ENCODE peak calls at places on chromosomes 2 and 18, in eight cellular contexts. One of them, this sample, is unnamed.

GRCh38 chr2:234953116-234954031 is 1.6 kb downstream of the SH3BP4 start:
- DNase-seq in fibroblast of lung: no peak
- DNase-seq in colonic mucosa: no peak
- DNase-seq in testis: peak
- DNase-seq in heart left ventricle: no peak
- DNase-seq in PC-9: peak
- DNase-seq in heart right ventricle: no peak
- DNase-seq in PC-3: peak
- DNase-seq in this sample: no peak

GRCh38 chr2:45013229-45014015 is 4.2 kb upstream of the SIX2 start:
- DNase-seq in fibroblast of lung: no peak
- DNase-seq in colonic mucosa: no peak
- DNase-seq in testis: no peak
- DNase-seq in heart left ventricle: no peak
- DNase-seq in PC-9: no peak
- DNase-seq in heart right ventricle: no peak
- DNase-seq in PC-3: no peak
- DNase-seq in this sample: no peak

GRCh38 chr2:119756837-119757236 is 2.9 kb upstream of the PTPN4 start:
- DNase-seq in fibroblast of lung: peak
- DNase-seq in colonic mucosa: peak
- DNase-seq in testis: peak
- DNase-seq in heart left ventricle: peak
- DNase-seq in PC-9: no peak
- DNase-seq in heart right ventricle: peak
- DNase-seq in PC-3: peak
- DNase-seq in this sample: peak

GRCh38 chr2:119826370-119826961 is 66.7 kb downstream of the PTPN4 start:
- DNase-seq in fibroblast of lung: peak
- DNase-seq in colonic mucosa: no peak
- DNase-seq in testis: no peak
- DNase-seq in heart left ventricle: no peak
- DNase-seq in PC-9: no peak
- DNase-seq in heart right ventricle: no peak
- DNase-seq in PC-3: peak
- DNase-seq in this sample: peak

GRCh38 chr2:183490930-183491329 is 366.7 kb downstream of the NUP35 start:
- DNase-seq in fibroblast of lung: peak
- DNase-seq in colonic mucosa: no peak
- DNase-seq in testis: peak
- DNase-seq in heart left ventricle: peak
- DNase-seq in PC-9: no peak
- DNase-seq in heart right ventricle: no peak
- DNase-seq in PC-3: peak
- DNase-seq in this sample: no peak

GRCh38 chr2:222842517-222843174 is 18.2 kb upstream of the ACSL3 start:
- DNase-seq in fibroblast of lung: peak
- DNase-seq in colonic mucosa: no peak
- DNase-seq in testis: no peak
- DNase-seq in heart left ventricle: no peak
- DNase-seq in PC-9: no peak
- DNase-seq in heart right ventricle: no peak
- DNase-seq in PC-3: peak
- DNase-seq in this sample: no peak

GRCh38 chr2:25215948-25216679 is 47.7 kb upstream of the POMC start:
- DNase-seq in fibroblast of lung: peak
- DNase-seq in colonic mucosa: peak
- DNase-seq in testis: peak
- DNase-seq in heart left ventricle: peak
- DNase-seq in PC-9: no peak
- DNase-seq in heart right ventricle: peak
- DNase-seq in PC-3: no peak
- DNase-seq in this sample: peak

GRCh38 chr2:207149253-207150213 is 16.2 kb downstream of the KLF7 start:
- DNase-seq in fibroblast of lung: no peak
- DNase-seq in colonic mucosa: no peak
- DNase-seq in testis: no peak
- DNase-seq in heart left ventricle: peak
- DNase-seq in PC-9: no peak
- DNase-seq in heart right ventricle: no peak
- DNase-seq in PC-3: no peak
- DNase-seq in this sample: no peak

GRCh38 chr2:181005326-181005655 is 24.9 kb downstream of the UBE2E3 start:
- DNase-seq in fibroblast of lung: no peak
- DNase-seq in colonic mucosa: no peak
- DNase-seq in testis: no peak
- DNase-seq in heart left ventricle: no peak
- DNase-seq in PC-9: no peak
- DNase-seq in heart right ventricle: no peak
- DNase-seq in PC-3: no peak
- DNase-seq in this sample: no peak

GRCh38 chr2:101806123-101806522 is 108.6 kb downstream of the MAP4K4 start:
- DNase-seq in fibroblast of lung: no peak
- DNase-seq in colonic mucosa: no peak
- DNase-seq in testis: no peak
- DNase-seq in heart left ventricle: no peak
- DNase-seq in PC-9: peak
- DNase-seq in heart right ventricle: no peak
- DNase-seq in PC-3: peak
- DNase-seq in this sample: no peak

GRCh38 chr2:60533114-60534033 is 20.1 kb downstream of the BCL11A start:
- DNase-seq in fibroblast of lung: peak
- DNase-seq in colonic mucosa: no peak
- DNase-seq in testis: no peak
- DNase-seq in heart left ventricle: no peak
- DNase-seq in PC-9: no peak
- DNase-seq in heart right ventricle: no peak
- DNase-seq in PC-3: peak
- DNase-seq in this sample: peak

GRCh38 chr2:119252186-119253113 is 28.8 kb downstream of the STEAP3 start:
- DNase-seq in fibroblast of lung: peak
- DNase-seq in colonic mucosa: no peak
- DNase-seq in testis: no peak
- DNase-seq in heart left ventricle: no peak
- DNase-seq in PC-9: peak
- DNase-seq in heart right ventricle: no peak
- DNase-seq in PC-3: peak
- DNase-seq in this sample: peak

GRCh38 chr18:70442933-70443332 is 154.1 kb downstream of the SOCS6 start:
- DNase-seq in fibroblast of lung: peak
- DNase-seq in colonic mucosa: no peak
- DNase-seq in testis: no peak
- DNase-seq in heart left ventricle: no peak
- DNase-seq in PC-9: no peak
- DNase-seq in heart right ventricle: no peak
- DNase-seq in PC-3: peak
- DNase-seq in this sample: no peak

GRCh38 chr2:63056309-63057065 is 5.9 kb downstream of the OTX1 start:
- DNase-seq in fibroblast of lung: no peak
- DNase-seq in colonic mucosa: peak
- DNase-seq in testis: no peak
- DNase-seq in heart left ventricle: peak
- DNase-seq in PC-9: no peak
- DNase-seq in heart right ventricle: no peak
- DNase-seq in PC-3: no peak
- DNase-seq in this sample: peak

GRCh38 chr2:7379799-7380198 is 462.6 kb downstream of the RNF144A start:
- DNase-seq in fibroblast of lung: no peak
- DNase-seq in colonic mucosa: peak
- DNase-seq in testis: no peak
- DNase-seq in heart left ventricle: no peak
- DNase-seq in PC-9: no peak
- DNase-seq in heart right ventricle: no peak
- DNase-seq in PC-3: no peak
- DNase-seq in this sample: no peak

GRCh38 chr2:164960159-164960558 is 4.8 kb upstream of the SLC38A11 start:
- DNase-seq in fibroblast of lung: no peak
- DNase-seq in colonic mucosa: no peak
- DNase-seq in testis: no peak
- DNase-seq in heart left ventricle: no peak
- DNase-seq in PC-9: no peak
- DNase-seq in heart right ventricle: no peak
- DNase-seq in PC-3: no peak
- DNase-seq in this sample: no peak

GRCh38 chr2:157492189-157492773 is 48.4 kb upstream of the CYTIP start:
- DNase-seq in fibroblast of lung: peak
- DNase-seq in colonic mucosa: peak
- DNase-seq in testis: peak
- DNase-seq in heart left ventricle: peak
- DNase-seq in PC-9: peak
- DNase-seq in heart right ventricle: peak
- DNase-seq in PC-3: peak
- DNase-seq in this sample: peak

GRCh38 chr2:172580544-172580943 is 24.7 kb downstream of the PDK1 start:
- DNase-seq in fibroblast of lung: no peak
- DNase-seq in colonic mucosa: no peak
- DNase-seq in testis: no peak
- DNase-seq in heart left ventricle: no peak
- DNase-seq in PC-9: no peak
- DNase-seq in heart right ventricle: no peak
- DNase-seq in PC-3: no peak
- DNase-seq in this sample: no peak

GRCh38 chr2:240876475-240877251 is 8.0 kb downstream of the AGXT start:
- DNase-seq in fibroblast of lung: no peak
- DNase-seq in colonic mucosa: peak
- DNase-seq in testis: no peak
- DNase-seq in heart left ventricle: no peak
- DNase-seq in PC-9: no peak
- DNase-seq in heart right ventricle: no peak
- DNase-seq in PC-3: no peak
- DNase-seq in this sample: no peak

GRCh38 chr18:4024702-4025101 is 430.4 kb downstream of the DLGAP1 start:
- DNase-seq in fibroblast of lung: no peak
- DNase-seq in colonic mucosa: no peak
- DNase-seq in testis: no peak
- DNase-seq in heart left ventricle: no peak
- DNase-seq in PC-9: no peak
- DNase-seq in heart right ventricle: no peak
- DNase-seq in PC-3: no peak
- DNase-seq in this sample: no peak

GRCh38 chr18:63099026-63099840 is 220.3 kb downstream of the BCL2 start:
- DNase-seq in fibroblast of lung: no peak
- DNase-seq in colonic mucosa: no peak
- DNase-seq in testis: no peak
- DNase-seq in heart left ventricle: no peak
- DNase-seq in PC-9: no peak
- DNase-seq in heart right ventricle: no peak
- DNase-seq in PC-3: no peak
- DNase-seq in this sample: no peak
- H3K4me3 ChIP-seq in fibroblast of lung: no peak
- H3K4me3 ChIP-seq in colonic mucosa: no peak
- H3K4me3 ChIP-seq in testis: no peak
- H3K4me3 ChIP-seq in heart left ventricle: no peak
- H3K4me3 ChIP-seq in PC-9: no peak
- H3K4me3 ChIP-seq in heart right ventricle: no peak
- H3K4me3 ChIP-seq in PC-3: no peak
- H3K4me3 ChIP-seq in this sample: no peak

GRCh38 chr18:2906522-2907458 is 60.0 kb downstream of the EMILIN2 start:
- DNase-seq in fibroblast of lung: no peak
- DNase-seq in colonic mucosa: peak
- DNase-seq in testis: peak
- DNase-seq in heart left ventricle: peak
- DNase-seq in PC-9: peak
- DNase-seq in heart right ventricle: peak
- DNase-seq in PC-3: peak
- DNase-seq in this sample: peak
- TF ChIP-seq CTCF in fibroblast of lung: peak
- TF ChIP-seq CTCF in colonic mucosa: no peak
- TF ChIP-seq CTCF in testis: no peak
- TF ChIP-seq CTCF in heart left ventricle: peak
- TF ChIP-seq CTCF in PC-9: no peak
- TF ChIP-seq CTCF in heart right ventricle: no peak
- TF ChIP-seq CTCF in PC-3: no peak
- TF ChIP-seq CTCF in this sample: no peak

GRCh38 chr18:34224423-34225217 is at the start of gene NOL4:
- DNase-seq in fibroblast of lung: no peak
- DNase-seq in colonic mucosa: peak
- DNase-seq in testis: peak
- DNase-seq in heart left ventricle: peak
- DNase-seq in PC-9: no peak
- DNase-seq in heart right ventricle: peak
- DNase-seq in PC-3: peak
- DNase-seq in this sample: no peak
- H3K4me3 ChIP-seq in fibroblast of lung: peak
- H3K4me3 ChIP-seq in colonic mucosa: peak
- H3K4me3 ChIP-seq in testis: peak
- H3K4me3 ChIP-seq in heart left ventricle: peak
- H3K4me3 ChIP-seq in PC-9: peak
- H3K4me3 ChIP-seq in heart right ventricle: peak
- H3K4me3 ChIP-seq in PC-3: peak
- H3K4me3 ChIP-seq in this sample: peak

GRCh38 chr18:78660311-78660710 is 319.3 kb upstream of the SALL3 start:
- DNase-seq in fibroblast of lung: no peak
- DNase-seq in colonic mucosa: no peak
- DNase-seq in testis: no peak
- DNase-seq in heart left ventricle: no peak
- DNase-seq in PC-9: no peak
- DNase-seq in heart right ventricle: no peak
- DNase-seq in PC-3: no peak
- DNase-seq in this sample: no peak

GRCh38 chr18:78658531-78658930 is 321.1 kb upstream of the SALL3 start:
- DNase-seq in fibroblast of lung: no peak
- DNase-seq in colonic mucosa: no peak
- DNase-seq in testis: no peak
- DNase-seq in heart left ventricle: no peak
- DNase-seq in PC-9: no peak
- DNase-seq in heart right ventricle: no peak
- DNase-seq in PC-3: no peak
- DNase-seq in this sample: no peak

GRCh38 chr18:78661316-78661715 is 318.3 kb upstream of the SALL3 start:
- DNase-seq in fibroblast of lung: no peak
- DNase-seq in colonic mucosa: no peak
- DNase-seq in testis: no peak
- DNase-seq in heart left ventricle: no peak
- DNase-seq in PC-9: no peak
- DNase-seq in heart right ventricle: no peak
- DNase-seq in PC-3: no peak
- DNase-seq in this sample: no peak

GRCh38 chr18:78659057-78659456 is 320.6 kb upstream of the SALL3 start:
- DNase-seq in fibroblast of lung: no peak
- DNase-seq in colonic mucosa: no peak
- DNase-seq in testis: no peak
- DNase-seq in heart left ventricle: no peak
- DNase-seq in PC-9: no peak
- DNase-seq in heart right ventricle: no peak
- DNase-seq in PC-3: no peak
- DNase-seq in this sample: no peak

DNA sequence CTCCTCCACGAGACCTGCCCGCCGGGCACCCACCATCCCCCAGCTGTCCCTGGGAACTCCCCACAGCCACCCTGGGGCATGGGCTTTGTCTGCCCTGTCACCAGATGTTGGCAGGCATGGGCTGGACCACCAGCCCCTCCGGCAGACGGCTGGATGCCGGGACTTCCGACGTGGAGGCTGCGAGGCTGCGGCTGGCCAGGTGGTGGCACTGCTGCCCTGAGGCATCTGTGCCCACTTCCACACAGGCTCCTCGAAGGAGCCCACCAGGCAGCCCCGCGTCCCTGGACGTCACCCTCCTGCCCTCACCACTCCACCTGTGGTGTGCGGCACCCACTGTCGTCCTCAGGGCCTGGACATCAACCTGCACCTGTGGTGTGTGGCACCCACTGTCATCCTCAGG is 319.9 kb upstream of the SALL3 start:
- DNase-seq in fibroblast of lung: no peak
- DNase-seq in colonic mucosa: no peak
- DNase-seq in testis: no peak
- DNase-seq in heart left ventricle: no peak
- DNase-seq in PC-9: no peak
- DNase-seq in heart right ventricle: no peak
- DNase-seq in PC-3: no peak
- DNase-seq in this sample: no peak
- TF ChIP-seq CTCF in fibroblast of lung: no peak
- TF ChIP-seq CTCF in colonic mucosa: peak
- TF ChIP-seq CTCF in testis: no peak
- TF ChIP-seq CTCF in heart left ventricle: peak
- TF ChIP-seq CTCF in PC-9: peak
- TF ChIP-seq CTCF in heart right ventricle: peak
- TF ChIP-seq CTCF in PC-3: peak
- TF ChIP-seq CTCF in this sample: no peak